ENCODE peak calls at places on chromosomes 2 and 18, in ten cellular contexts. N is PC-3, S is stomach, Q is right atrium auricular region, R is IMR-90, B is esophagus squamous epithelium, K is AG04450, G is tibial artery, J is brain microvascular endothelial cell, E is hepatocyte. O is an unnamed sample.

GRCh38 chr2:16177671-16178180 is 237.4 kb downstream of the MYCN start:
- DNase-seq in J (no peak), S (no peak), G (no peak), K (no peak), Q (no peak), R (no peak), B (no peak), N (no peak), E (no peak), O (no peak)

GRCh38 chr2:168348076-168348475 is 100.7 kb upstream of the STK39 start:
- DNase-seq in B (no peak), J (peak), Q (no peak), S (peak), K (peak), G (no peak), N (peak), E (peak), R (peak), O (peak)

GRCh38 chr2:232632904-232633412 is 446 bp upstream of the EFHD1 start:
- DNase-seq in R (no peak), S (no peak), J (no peak), N (peak), E (peak), G (peak), Q (no peak), K (no peak), B (no peak), O (peak)

GRCh38 chr2:226874749-226875148 is 38.9 kb downstream of the RHBDD1 start:
- DNase-seq in J (no peak), B (no peak), E (no peak), R (no peak), K (no peak), S (no peak), G (no peak), Q (no peak), N (no peak), O (no peak)

GRCh38 chr2:127308586-127309138 is 14.7 kb upstream of the ERCC3 start:
- DNase-seq in K (no peak), E (no peak), R (no peak), S (no peak), J (no peak), N (no peak), Q (no peak), B (no peak), G (no peak), O (no peak)

GRCh38 chr2:225948903-225949302 is 549.4 kb downstream of the NYAP2 start:
- DNase-seq in N (no peak), G (no peak), K (no peak), R (no peak), E (no peak), B (no peak), Q (no peak), J (no peak), S (no peak), O (no peak)

GRCh38 chr2:40358783-40359182 is 93.1 kb downstream of the SLC8A1 start:
- DNase-seq in G (no peak), K (no peak), R (no peak), N (no peak), S (no peak), E (no peak), Q (no peak), B (no peak), J (no peak), O (no peak)

GRCh38 chr2:109144271-109144670 is 15.3 kb downstream of the SH3RF3 start:
- DNase-seq in J (no peak), B (no peak), G (no peak), Q (no peak), S (no peak), N (no peak), E (no peak), K (no peak), R (no peak), O (no peak)

GRCh38 chr2:69209482-69209881 is 177.5 kb downstream of the GFPT1 start:
- DNase-seq in K (no peak), B (no peak), R (no peak), J (no peak), E (no peak), Q (no peak), N (no peak), S (no peak), G (no peak), O (no peak)

GRCh38 chr2:226548706-226549105 is 250.9 kb downstream of the IRS1 start:
- DNase-seq in R (peak), K (no peak), E (no peak), J (no peak), N (no peak), Q (no peak), S (no peak), B (no peak), G (no peak), O (no peak)

GRCh38 chr18:59918320-59918755 is 18.5 kb downstream of the PMAIP1 start:
- DNase-seq in G (no peak), S (peak), R (peak), K (no peak), B (peak), Q (no peak), E (peak), N (peak), J (no peak), O (peak)

GRCh38 chr18:78875998-78876650 is 103.5 kb upstream of the SALL3 start:
- DNase-seq in R (no peak), B (no peak), E (no peak), S (no peak), K (no peak), J (no peak), Q (peak), N (no peak), G (no peak), O (no peak)

GRCh38 chr2:147792966-147793617 is 51.7 kb upstream of the ACVR2A start:
- DNase-seq in R (peak), G (no peak), Q (no peak), J (peak), E (no peak), S (no peak), N (no peak), K (no peak), B (no peak), O (peak)

GRCh38 chr2:5285891-5286290 is 406.3 kb upstream of the SOX11 start:
- DNase-seq in N (no peak), E (no peak), S (no peak), Q (no peak), J (no peak), G (no peak), R (no peak), K (no peak), B (no peak), O (no peak)

GRCh38 chr2:219508933-219509779 is 5.1 kb upstream of the ASIC4 start:
- DNase-seq in E (no peak), B (no peak), Q (no peak), J (no peak), S (no peak), R (no peak), G (no peak), N (no peak), K (no peak), O (no peak)

GRCh38 chr18:48419268-48420022 is 10.3 kb upstream of the ZBTB7C start:
- DNase-seq in G (no peak), E (no peak), S (no peak), R (no peak), K (no peak), B (no peak), N (no peak), J (no peak), Q (no peak), O (no peak)

GRCh38 chr2:3130889-3131635 is 246.6 kb downstream of the EIPR1 start:
- DNase-seq in E (no peak), K (no peak), B (no peak), S (peak), G (no peak), R (no peak), Q (no peak), N (no peak), J (no peak), O (no peak)

GRCh38 chr2:5433855-5434254 is 258.3 kb upstream of the SOX11 start:
- DNase-seq in Q (no peak), B (no peak), N (no peak), R (no peak), J (no peak), S (no peak), E (no peak), G (no peak), K (no peak), O (no peak)

GRCh38 chr2:12430036-12430795 is 286.5 kb upstream of the TRIB2 start:
- DNase-seq in Q (no peak), R (peak), S (no peak), E (no peak), B (no peak), N (peak), K (no peak), J (peak), G (peak), O (peak)

GRCh38 chr2:105329561-105330495 is at the start of gene TGFBRAP1:
- DNase-seq in N (peak), R (peak), G (peak), E (peak), S (peak), J (no peak), K (no peak), Q (no peak), B (no peak), O (no peak)

GRCh38 chr18:47917923-47918610 is 12.4 kb downstream of the SMAD2 start:
- DNase-seq in J (no peak), R (no peak), E (no peak), N (no peak), G (no peak), Q (no peak), B (no peak), S (no peak), K (no peak), O (no peak)

GRCh38 chr2:20582600-20583221 is 68.2 kb downstream of the HS1BP3 start:
- DNase-seq in Q (no peak), K (no peak), J (no peak), G (no peak), S (no peak), E (no peak), B (no peak), R (no peak), N (no peak), O (no peak)

GRCh38 chr18:77248873-77249582 is 620 bp upstream of the GALR1 start:
- DNase-seq in K (no peak), G (no peak), R (no peak), J (no peak), E (no peak), B (no peak), S (no peak), N (no peak), Q (no peak), O (no peak)

GRCh38 chr2:38130877-38131276 is 54.9 kb upstream of the CYP1B1 start:
- DNase-seq in K (no peak), B (no peak), J (no peak), E (no peak), N (no peak), Q (no peak), S (no peak), G (no peak), R (no peak), O (no peak)
- TF ChIP-seq CTCF in K (no peak), B (no peak), J (no peak), E (no peak), N (no peak), Q (no peak), S (no peak), G (no peak), R (no peak), O (no peak)

GRCh38 chr2:173218331-173219056 is 136.2 kb upstream of the CDCA7 start:
- DNase-seq in E (no peak), J (no peak), N (no peak), S (no peak), G (no peak), B (no peak), R (peak), K (no peak), Q (no peak), O (peak)

GRCh38 chr2:173215316-173215715 is 139.4 kb upstream of the CDCA7 start:
- DNase-seq in J (no peak), R (no peak), B (no peak), Q (no peak), S (no peak), E (no peak), K (no peak), N (no peak), G (no peak), O (no peak)

GRCh38 chr2:173216668-173217067 is 138.0 kb upstream of the CDCA7 start:
- DNase-seq in N (peak), B (no peak), K (no peak), G (no peak), R (no peak), Q (no peak), J (no peak), S (no peak), E (no peak), O (no peak)

GRCh38 chr2:173216055-173216454 is 138.6 kb upstream of the CDCA7 start:
- DNase-seq in G (no peak), S (no peak), Q (no peak), N (no peak), B (no peak), R (no peak), E (no peak), K (no peak), J (no peak), O (no peak)

GRCh38 chr2:173217106-173217840 is 137.4 kb upstream of the CDCA7 start:
- DNase-seq in N (no peak), S (no peak), K (no peak), G (no peak), B (no peak), J (no peak), E (no peak), R (peak), Q (no peak), O (no peak)
- H3K4me3 ChIP-seq in N (no peak), S (no peak), K (no peak), G (no peak), B (no peak), J (peak), E (no peak), R (no peak), Q (no peak), O (no peak)

GRCh38 chr18:36298113-36298701 is 694 bp downstream of the FHOD3 start:
- DNase-seq in Q (no peak), N (no peak), K (no peak), G (no peak), S (no peak), B (no peak), E (no peak), J (no peak), R (no peak), O (no peak)

GRCh38 chr18:36295880-36296301 is 1.6 kb upstream of the FHOD3 start:
- DNase-seq in G (no peak), K (no peak), N (no peak), B (no peak), E (no peak), J (no peak), S (no peak), R (no peak), Q (no peak), O (no peak)

GRCh38 chr18:36297419-36298112 is at the start of gene FHOD3:
- DNase-seq in G (peak), R (peak), E (peak), N (peak), S (peak), Q (no peak), J (no peak), K (no peak), B (no peak), O (peak)

GRCh38 chr18:36295214-36295613 is 2.3 kb upstream of the FHOD3 start:
- DNase-seq in N (no peak), G (no peak), R (no peak), Q (no peak), E (no peak), B (no peak), J (no peak), S (no peak), K (no peak), O (no peak)

DNA sequence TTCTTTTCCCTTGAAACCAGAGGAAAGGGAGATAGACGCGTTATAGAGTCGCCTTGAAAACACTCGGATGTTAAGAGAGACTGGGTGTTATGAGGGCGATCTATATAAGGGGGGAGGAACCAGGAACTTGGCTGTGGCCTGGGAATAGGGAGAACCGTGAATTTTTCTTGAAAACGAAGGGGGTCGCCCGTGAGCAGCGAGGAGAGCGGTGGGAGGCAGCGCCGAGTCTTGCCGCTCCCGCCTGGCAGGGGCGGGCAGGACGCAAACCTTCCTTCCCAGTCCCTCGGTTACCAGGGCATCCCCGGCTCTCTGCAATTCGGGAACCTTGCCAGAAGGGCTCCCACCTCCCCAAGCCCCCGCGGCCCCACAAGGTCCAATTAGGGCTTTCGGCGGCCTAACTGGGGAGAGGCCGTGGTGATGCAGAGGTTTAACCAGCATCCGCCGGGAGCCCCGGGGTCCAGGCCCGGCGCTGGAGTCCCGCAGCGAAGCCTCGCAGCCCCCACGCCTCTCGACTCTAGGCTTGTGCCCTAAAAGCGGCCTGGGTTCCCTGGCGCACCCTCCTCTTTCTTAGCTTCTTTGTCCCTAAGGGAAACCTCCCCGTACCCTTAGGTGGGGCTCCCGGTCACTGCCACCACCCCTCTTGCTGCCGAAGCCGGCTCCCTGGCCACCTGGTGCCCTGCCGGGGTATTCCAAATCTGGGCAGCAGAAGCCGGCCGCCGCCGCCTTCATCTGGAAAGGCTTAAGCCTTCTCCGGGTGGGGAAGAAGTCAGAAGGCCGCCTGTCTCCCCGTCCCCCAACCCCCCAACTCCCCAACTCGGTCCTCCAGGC is 708 bp upstream of the FHOD3 start:
- DNase-seq in N (peak), Q (no peak), B (no peak), S (no peak), E (peak), G (peak), K (peak), J (peak), R (peak), O (peak)
- TF ChIP-seq CTCF in N (peak), Q (peak), B (peak), S (no peak), E (peak), G (peak), K (peak), J (peak), R (peak), O (peak)

GRCh38 chr2:159959136-159959535 is 103.3 kb downstream of the PLA2R1 start:
- DNase-seq in J (no peak), S (no peak), G (no peak), E (no peak), Q (no peak), K (no peak), N (no peak), R (no peak), B (no peak), O (no peak)

GRCh38 chr2:159961005-159961404 is 101.4 kb downstream of the PLA2R1 start:
- DNase-seq in S (no peak), G (no peak), E (no peak), B (no peak), R (no peak), Q (no peak), N (peak), K (no peak), J (peak), O (peak)

GRCh38 chr2:159963700-159964099 is 98.7 kb downstream of the PLA2R1 start:
- DNase-seq in G (no peak), K (no peak), R (no peak), Q (no peak), J (no peak), E (no peak), S (no peak), B (no peak), N (no peak), O (no peak)

DNA sequence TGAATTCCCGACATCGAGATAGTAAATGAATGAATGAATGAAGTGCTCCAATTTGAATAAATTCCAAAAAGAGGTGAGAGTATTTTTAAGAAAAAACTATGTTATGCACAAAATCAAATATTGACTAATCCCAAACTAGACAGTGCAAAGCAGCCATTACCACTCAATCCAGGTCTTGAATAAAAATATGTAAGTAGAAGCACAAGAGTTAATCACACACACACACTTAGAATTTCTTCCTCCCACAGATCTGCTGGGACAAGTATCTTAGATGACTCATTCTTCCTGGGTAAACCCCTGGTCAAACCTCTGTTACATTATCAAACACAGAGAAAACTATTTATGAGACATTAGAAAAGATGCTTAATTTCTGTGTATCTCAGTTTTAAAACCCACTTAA is 102.0 kb downstream of the PLA2R1 start:
- DNase-seq in E (peak), J (peak), G (no peak), Q (no peak), R (peak), S (no peak), K (peak), N (peak), B (no peak), O (peak)
- H3K4me3 ChIP-seq in E (no peak), J (no peak), G (no peak), Q (no peak), R (no peak), S (no peak), K (no peak), N (no peak), B (no peak), O (no peak)

GRCh38 chr2:190766581-190766980 is 114.0 kb upstream of the GLS start:
- DNase-seq in J (no peak), K (no peak), S (no peak), G (no peak), E (no peak), N (no peak), R (no peak), B (no peak), Q (no peak), O (no peak)
- TF ChIP-seq CTCF in J (no peak), K (no peak), S (no peak), G (no peak), E (no peak), N (no peak), R (no peak), B (no peak), Q (no peak), O (no peak)

GRCh38 chr18:63180333-63180732 is 139.2 kb downstream of the BCL2 start:
- DNase-seq in J (no peak), G (no peak), N (no peak), K (no peak), E (no peak), S (no peak), Q (no peak), B (no peak), R (no peak), O (no peak)
- H3K4me3 ChIP-seq in J (no peak), G (peak), N (no peak), K (no peak), E (no peak), S (no peak), Q (no peak), B (no peak), R (no peak), O (no peak)

DNA sequence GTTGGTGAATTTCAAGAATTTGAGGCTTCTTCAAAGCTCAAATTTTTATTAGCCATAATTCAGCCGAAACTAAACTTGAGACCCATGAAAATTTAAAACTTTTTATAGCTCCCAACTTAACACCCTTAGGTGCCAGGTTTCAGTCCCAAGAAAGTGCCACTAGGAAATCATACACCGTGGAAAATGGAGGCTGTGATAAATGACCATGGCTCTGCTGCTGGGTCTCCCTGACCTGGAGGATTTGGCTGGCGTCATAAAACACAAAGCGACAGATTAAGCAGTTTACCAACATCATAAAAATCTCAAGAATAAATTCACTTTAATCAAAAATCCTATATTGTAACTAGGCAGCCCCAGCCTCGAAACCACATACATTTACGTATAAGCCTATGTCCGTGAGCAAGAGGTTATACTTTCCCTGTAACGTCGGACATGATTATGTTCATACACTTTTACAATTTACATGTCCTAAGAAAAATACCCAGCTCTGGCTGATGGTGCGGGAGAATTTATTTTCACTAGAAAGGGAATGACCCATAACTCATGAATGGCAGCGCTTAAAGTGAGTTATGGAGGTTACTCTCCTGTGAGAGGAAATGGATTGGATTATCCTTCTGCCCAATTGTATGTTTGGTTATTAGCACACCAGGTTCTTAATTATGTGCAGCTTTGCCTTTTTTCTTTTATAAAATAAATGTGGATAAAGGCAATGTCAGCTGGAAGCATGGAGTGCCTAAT is 329.4 kb downstream of the AGPS start:
- DNase-seq in Q (no peak), S (no peak), R (no peak), J (no peak), E (no peak), B (no peak), G (no peak), N (no peak), K (no peak), O (no peak)
- TF ChIP-seq CTCF in Q (no peak), S (no peak), R (no peak), J (no peak), E (no peak), B (no peak), G (no peak), N (no peak), K (no peak), O (no peak)

O was measured in astrocyte of the spinal cord.